ENCODE peak calls at places on chromosomes 13 and 19, in five cellular contexts. V, Z, T, S and X are unnamed samples.

GRCh38 chr19:6718111-6718740 is 2.2 kb downstream of the C3 start:
- DNase-seq in V (no peak), Z (peak), T (no peak), S (no peak), X (no peak)

GRCh38 chr13:107712145-107712544 is 503.2 kb downstream of the LIG4 start:
- DNase-seq in V (no peak), Z (no peak), T (no peak), S (no peak), X (no peak)

GRCh38 chr19:11244846-11245589 is 5.6 kb downstream of the ANGPTL8 start:
- DNase-seq in V (no peak), Z (no peak), T (no peak), S (no peak), X (no peak)

GRCh38 chr13:45441633-45442032 is 23.1 kb upstream of the COG3 start:
- DNase-seq in V (peak), Z (no peak), T (no peak), S (no peak), X (no peak)

GRCh38 chr19:45527731-45528130 is 20.5 kb downstream of the VASP start:
- DNase-seq in V (no peak), Z (peak), T (no peak), S (no peak), X (no peak)

GRCh38 chr19:48715681-48716171 is 3.8 kb downstream of the MAMSTR start:
- DNase-seq in V (no peak), Z (peak), T (no peak), S (no peak), X (no peak)

GRCh38 chr13:22937241-22937640 is 243.5 kb upstream of the SGCG start:
- DNase-seq in V (no peak), Z (no peak), T (no peak), S (no peak), X (no peak)

GRCh38 chr19:16202320-16203255 is 4.9 kb downstream of the AP1M1 start:
- DNase-seq in V (no peak), Z (no peak), T (no peak), S (no peak), X (peak)

GRCh38 chr19:41226053-41226873 is 7.2 kb downstream of the AXL start:
- DNase-seq in V (peak), Z (peak), T (no peak), S (peak), X (no peak)

GRCh38 chr13:30856004-30856790 is 49.9 kb upstream of the MEDAG start:
- DNase-seq in V (no peak), Z (no peak), T (no peak), S (no peak), X (no peak)

GRCh38 chr19:34224996-34225658 is 29.2 kb upstream of the GARRE1 start:
- DNase-seq in V (peak), Z (peak), T (no peak), S (no peak), X (no peak)

GRCh38 chr19:31262673-31263308 is 86.4 kb downstream of the TSHZ3 start:
- DNase-seq in V (no peak), Z (no peak), T (no peak), S (peak), X (no peak)

GRCh38 chr13:42720116-42720857 is 61.1 kb upstream of the FAM216B start:
- DNase-seq in V (peak), Z (no peak), T (no peak), S (peak), X (no peak)

GRCh38 chr13:20351279-20352022 is 119.3 kb upstream of the GJB6 start:
- DNase-seq in V (peak), Z (no peak), T (no peak), S (no peak), X (no peak)

GRCh38 chr13:113794086-113794485 is 35.1 kb downstream of the TMEM255B start:
- DNase-seq in V (no peak), Z (peak), T (peak), S (peak), X (no peak)

DNA sequence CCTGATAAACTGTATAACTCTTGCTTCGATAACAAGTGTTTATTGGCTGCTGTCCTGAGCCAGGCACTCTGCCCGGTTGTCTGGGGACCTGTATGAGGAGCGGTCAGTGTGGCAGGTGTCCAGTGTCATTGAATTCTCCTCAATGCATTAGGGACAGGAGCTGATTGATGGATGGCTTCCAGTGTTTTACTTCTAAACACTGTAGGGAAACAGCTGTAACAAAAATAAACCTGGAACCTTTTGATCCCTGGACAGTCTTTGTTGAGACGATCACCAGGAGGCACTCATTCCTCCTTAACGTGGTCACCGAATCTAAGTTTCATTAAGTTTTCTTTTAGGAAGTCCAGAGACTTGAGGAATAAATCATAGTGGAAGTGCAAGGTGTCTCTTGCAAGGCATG is 17.9 kb downstream of the UBAC2 start:
- DNase-seq in V (no peak), Z (no peak), T (no peak), S (peak), X (peak)
- H3K4me3 ChIP-seq in V (no peak), Z (no peak), T (no peak), S (no peak), X (no peak)

DNA sequence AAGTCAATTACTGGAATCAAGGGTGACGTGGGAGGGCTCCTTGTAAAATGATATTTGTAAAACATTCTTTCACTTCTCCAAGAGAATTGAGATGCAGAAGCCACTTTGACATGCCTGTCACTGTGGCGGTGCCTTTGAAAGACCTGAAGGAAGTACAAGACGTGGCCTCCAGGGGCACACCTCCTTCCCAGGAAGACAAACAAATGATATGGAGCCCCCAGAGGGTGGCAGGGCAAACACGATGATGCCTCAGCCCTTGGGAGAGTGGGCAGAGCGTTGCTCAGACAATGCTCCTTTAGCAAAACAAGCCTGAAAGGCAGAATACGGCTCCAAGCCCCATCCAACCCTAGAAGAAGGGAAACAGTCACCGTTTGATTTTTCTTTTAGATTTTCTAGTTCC is 9.3 kb upstream of the ATP12A start:
- DNase-seq in V (peak), Z (peak), T (no peak), S (no peak), X (no peak)
- TF ChIP-seq CTCF in V (peak), Z (peak), T (no peak), S (no peak), X (no peak)

GRCh38 chr13:95325485-95325884 is 24.2 kb upstream of the ABCC4 start:
- DNase-seq in V (no peak), Z (no peak), T (no peak), S (no peak), X (no peak)

GRCh38 chr13:95323930-95324662 is 22.8 kb upstream of the ABCC4 start:
- DNase-seq in V (no peak), Z (no peak), T (no peak), S (no peak), X (no peak)

GRCh38 chr13:95315752-95316151 is 14.5 kb upstream of the ABCC4 start:
- DNase-seq in V (no peak), Z (no peak), T (no peak), S (no peak), X (no peak)

GRCh38 chr13:95317037-95317989 is 16.1 kb upstream of the ABCC4 start:
- DNase-seq in V (no peak), Z (no peak), T (peak), S (no peak), X (no peak)

GRCh38 chr13:95319551-95320274 is 18.5 kb upstream of the ABCC4 start:
- DNase-seq in V (no peak), Z (no peak), T (no peak), S (no peak), X (no peak)
- H3K27ac ChIP-seq in V (no peak), Z (no peak), T (no peak), S (no peak), X (no peak)

GRCh38 chr19:4388171-4389063 is 11.9 kb downstream of the SH3GL1 start:
- DNase-seq in V (no peak), Z (no peak), T (no peak), S (no peak), X (no peak)
- H3K4me3 ChIP-seq in V (no peak), Z (no peak), T (no peak), S (no peak), X (no peak)